ENCODE peak calls at places on chromosome 16, in four cellular contexts. L is Caco-2, Y is HTR-8/SVneo, C is EL. P is an unnamed sample.

GRCh38 chr16:83912152-83912948 is 13.4 kb downstream of the MLYCD start:
- DNase-seq in Y (no peak), L (no peak), C (no peak), P (no peak)

GRCh38 chr16:21162661-21163151 is 4.2 kb downstream of the LDAF1 start:
- DNase-seq in L (no peak), Y (no peak), C (no peak), P (peak)

GRCh38 chr16:3022697-3023414 is 886 bp downstream of the HCFC1R1 start:
- DNase-seq in L (no peak), C (peak), Y (no peak), P (no peak)

GRCh38 chr16:78775161-78775561 is 675.7 kb downstream of the WWOX start:
- DNase-seq in Y (no peak), L (no peak), C (no peak), P (no peak)

GRCh38 chr16:77298638-77299360 is 99.6 kb downstream of the SYCE1L start:
- DNase-seq in L (peak), C (peak), Y (peak), P (peak)

GRCh38 chr16:74738134-74738541 is 36.5 kb downstream of the FA2H start:
- DNase-seq in C (peak), Y (peak), L (no peak), P (no peak)

GRCh38 chr16:4116328-4117249 is at the start of gene ADCY9:
- DNase-seq in C (peak), Y (peak), L (peak), P (peak)

GRCh38 chr16:5490499-5490898 is 392.9 kb upstream of the EEF2KMT start:
- DNase-seq in C (no peak), L (peak), Y (no peak), P (peak)

GRCh38 chr16:19138601-19139000 is 24.8 kb downstream of the ITPRIPL2 start:
- DNase-seq in C (peak), Y (peak), L (peak), P (no peak)

GRCh38 chr16:20744922-20745440 is 3.4 kb upstream of the THUMPD1 start:
- DNase-seq in Y (no peak), C (no peak), L (no peak), P (no peak)

P was measured in ACHN.